ENCODE peak calls at places on chromosomes 12 and 14, in six cellular contexts. C is mesenchymal stem cell, H is upper lobe of right lung, S is GM23338, P is GM12878, Y is hepatocyte. M is an unnamed sample.

GRCh38 chr14:51848120-51848519 is 12.3 kb upstream of the GNG2 start:
- DNase-seq in P (no peak), S (no peak), C (no peak), Y (no peak), H (no peak), M (no peak)

GRCh38 chr12:108833355-108833733 is 24.0 kb downstream of the SSH1 start:
- DNase-seq in S (no peak), P (no peak), C (peak; percentile 94), Y (peak; percentile 57), H (no peak), M (no peak)

GRCh38 chr14:38999949-39000348 is 103.1 kb downstream of the SEC23A start:
- DNase-seq in H (no peak), S (no peak), P (no peak), C (no peak), Y (no peak), M (no peak)

GRCh38 chr12:12358528-12358927 is 1.6 kb downstream of the BORCS5 start:
- DNase-seq in Y (no peak), H (no peak), P (no peak), S (no peak), C (no peak), M (no peak)

GRCh38 chr14:22630486-22630885 is 13.7 kb downstream of the OR6J1 start:
- DNase-seq in P (no peak), Y (no peak), S (no peak), H (no peak), C (no peak), M (no peak)

GRCh38 chr12:12839886-12840285 is 26.7 kb downstream of the DDX47 start:
- DNase-seq in Y (peak; percentile 65), S (no peak), P (no peak), H (peak; percentile 70), C (peak; percentile 87), M (no peak)

GRCh38 chr14:104283197-104284106 is 145.1 kb downstream of the KIF26A start:
- DNase-seq in H (peak; percentile 42), C (no peak), S (no peak), Y (no peak), P (no peak), M (peak; percentile 8)

GRCh38 chr14:68541128-68541896 is 251.6 kb downstream of the ZFP36L1 start:
- DNase-seq in P (no peak), C (no peak), Y (no peak), S (no peak), H (no peak), M (no peak)

DNA sequence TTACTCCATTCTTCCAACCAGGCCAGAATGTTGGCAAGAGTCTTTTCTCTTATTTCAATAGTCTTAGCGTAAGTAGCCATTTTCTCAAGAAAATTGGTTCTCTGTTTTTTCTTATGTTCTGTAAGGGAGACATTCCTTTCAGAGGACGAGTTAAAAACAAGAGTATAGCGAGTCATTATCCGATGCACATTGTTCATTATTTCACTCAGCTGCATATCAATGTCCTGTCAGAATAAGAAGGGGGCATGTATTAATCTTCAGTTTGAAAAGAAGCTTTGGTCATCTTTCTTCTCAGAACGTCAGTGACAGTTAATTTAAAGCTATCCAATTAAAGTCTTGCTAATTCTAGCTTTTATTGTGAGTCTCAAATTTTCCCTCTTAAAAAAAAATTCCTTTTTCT is 33.3 kb downstream of the FAM186A start:
- DNase-seq in H (no peak), C (no peak), S (no peak), P (no peak), Y (no peak), M (no peak)
- H3K4me1 ChIP-seq in H (no peaks in the 10 kb centered on the region), C (no peaks in the 10 kb centered on the region), S (no peaks in the 10 kb centered on the region), P (no peaks in the 10 kb centered on the region), Y (no peaks in the 10 kb centered on the region), M (no peaks in the 10 kb centered on the region)

DNA sequence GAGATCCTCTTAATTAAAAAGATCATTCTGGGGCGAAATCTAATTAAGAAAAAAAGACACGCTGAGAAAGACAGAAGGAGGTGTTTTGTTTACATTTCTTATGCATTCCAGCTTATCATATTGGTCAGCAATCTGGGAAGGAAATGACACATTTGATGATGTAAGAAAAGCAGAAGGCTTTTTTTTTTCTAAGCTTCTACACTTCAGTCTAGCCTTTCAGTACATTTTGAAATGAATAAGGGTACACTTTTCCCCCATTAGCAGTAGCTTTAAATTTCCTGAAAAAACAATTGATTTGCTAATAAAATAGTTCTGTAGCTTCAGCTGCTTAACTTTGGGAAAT is 5.9 kb upstream of the GSC start:
- DNase-seq in H (no peak), Y (no peak), P (no peak), C (no peak), S (no peak), M (no peak)
- H3K4me3 ChIP-seq in H (no peak overlapping the region), Y (no peak overlapping the region), P (no peak overlapping the region), C (no peak overlapping the region), S (peak overlapping the region; percentile 26), M (no peak overlapping the region)

GRCh38 chr14:74567646-74568379 is 44.2 kb downstream of the LTBP2 start:
- DNase-seq in S (no peak), H (no peak), P (no peak), C (no peak), Y (no peak), M (no peak)

GRCh38 chr14:74568896-74569295 is 43.1 kb downstream of the LTBP2 start:
- DNase-seq in P (no peak), H (no peak), C (no peak), Y (no peak), S (no peak), M (no peak)

GRCh38 chr14:74567219-74567618 is 44.8 kb downstream of the LTBP2 start:
- DNase-seq in C (no peak), H (no peak), Y (no peak), P (no peak), S (no peak), M (no peak)

GRCh38 chr14:74569387-74569786 is 42.6 kb downstream of the LTBP2 start:
- DNase-seq in Y (no peak), S (no peak), H (no peak), P (no peak), C (no peak), M (no peak)

DNA sequence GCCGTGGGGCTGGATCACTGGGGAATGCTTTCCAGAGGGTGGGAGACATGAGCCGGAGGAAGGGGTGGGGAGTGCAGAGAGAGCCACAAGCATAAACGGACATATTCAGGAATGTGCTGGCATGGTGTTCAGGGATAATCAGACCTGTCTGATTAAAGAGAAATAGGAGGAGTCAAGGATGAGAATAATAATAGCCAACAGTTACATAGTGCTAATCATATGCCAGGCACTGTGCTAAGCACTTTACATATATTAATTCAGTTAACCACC is 43.7 kb downstream of the LTBP2 start:
- DNase-seq in S (no peak), C (no peak), Y (no peak), P (no peak), H (no peak), M (no peak)
- H3K4me1 ChIP-seq in S (peaks cover 2% of the 10 kb centered on the region), C (peaks cover 42% of the 10 kb centered on the region), Y (peaks cover 37% of the 10 kb centered on the region), P (no peaks in the 10 kb centered on the region), H (peaks cover 53% of the 10 kb centered on the region), M (peaks cover 35% of the 10 kb centered on the region)

DNA sequence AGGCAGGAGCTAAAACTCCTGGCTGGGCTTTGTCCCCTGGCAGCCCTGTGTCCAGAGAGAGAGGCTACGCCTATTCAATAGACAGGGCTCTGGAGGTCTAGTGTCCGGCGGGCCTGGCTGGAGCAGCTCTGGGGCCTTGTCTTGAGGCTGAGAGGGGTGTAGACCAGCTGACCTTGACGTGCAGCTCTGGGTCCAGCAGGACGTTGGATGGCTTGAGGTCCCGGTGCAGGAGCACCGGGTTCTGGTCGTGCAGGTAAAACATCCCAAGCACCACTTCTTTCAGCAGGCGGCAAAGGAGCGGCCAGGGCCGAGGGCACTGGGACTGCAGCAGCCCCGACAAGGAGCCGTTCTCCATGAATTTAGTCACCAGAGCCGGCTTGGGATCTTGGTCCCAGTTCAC is 948 bp downstream of the RIPK3 start:
- DNase-seq in Y (no peak), S (no peak), P (no peak), C (no peak), H (no peak), M (peak; percentile 47)
- H3K4me3 ChIP-seq in Y (no peak overlapping the region), S (peak overlapping the region; percentile 85), P (peak overlapping the region; percentile 93), C (no peak overlapping the region), H (peak overlapping the region; percentile 67), M (peak overlapping the region; percentile 65)

M was measured in left lung.